ENCODE peak calls at places on chromosomes 11 and 22, in five cellular contexts. One of them, this sample, is unnamed.

GRCh38 chr22:20857838-20858614 is 585 bp downstream of the PI4KA start:
- DNase-seq in body of pancreas: peak
- DNase-seq in mesenchymal stem cell: peak
- DNase-seq in upper lobe of right lung: peak
- DNase-seq in posterior cingulate gyrus: peak
- DNase-seq in this sample: peak

GRCh38 chr11:23730307-23730998 is 766.4 kb upstream of the LUZP2 start:
- DNase-seq in body of pancreas: no peak
- DNase-seq in mesenchymal stem cell: no peak
- DNase-seq in upper lobe of right lung: no peak
- DNase-seq in posterior cingulate gyrus: peak
- DNase-seq in this sample: no peak

GRCh38 chr11:101721270-101721669 is 137.5 kb upstream of the TRPC6 start:
- DNase-seq in body of pancreas: no peak
- DNase-seq in mesenchymal stem cell: no peak
- DNase-seq in upper lobe of right lung: no peak
- DNase-seq in posterior cingulate gyrus: no peak
- DNase-seq in this sample: no peak

GRCh38 chr22:50314455-50315288 is 7.2 kb upstream of the PLXNB2 start:
- DNase-seq in body of pancreas: no peak
- DNase-seq in mesenchymal stem cell: no peak
- DNase-seq in upper lobe of right lung: peak
- DNase-seq in posterior cingulate gyrus: no peak
- DNase-seq in this sample: no peak

GRCh38 chr11:46681814-46682213 is 18.6 kb downstream of the ARHGAP1 start:
- DNase-seq in body of pancreas: no peak
- DNase-seq in mesenchymal stem cell: no peak
- DNase-seq in upper lobe of right lung: no peak
- DNase-seq in posterior cingulate gyrus: no peak
- DNase-seq in this sample: no peak

GRCh38 chr22:35022291-35022690 is 43.7 kb upstream of the ISX start:
- DNase-seq in body of pancreas: no peak
- DNase-seq in mesenchymal stem cell: no peak
- DNase-seq in upper lobe of right lung: no peak
- DNase-seq in posterior cingulate gyrus: no peak
- DNase-seq in this sample: no peak

GRCh38 chr22:38327805-38328204 is 10.6 kb upstream of the CSNK1E start:
- DNase-seq in body of pancreas: no peak
- DNase-seq in mesenchymal stem cell: peak
- DNase-seq in upper lobe of right lung: no peak
- DNase-seq in posterior cingulate gyrus: peak
- DNase-seq in this sample: no peak

GRCh38 chr11:96122601-96123044 is 198.7 kb upstream of the MTMR2 start:
- DNase-seq in body of pancreas: no peak
- DNase-seq in mesenchymal stem cell: no peak
- DNase-seq in upper lobe of right lung: no peak
- DNase-seq in posterior cingulate gyrus: no peak
- DNase-seq in this sample: no peak

GRCh38 chr11:103257360-103257759 is 148.1 kb downstream of the DYNC2H1 start:
- DNase-seq in body of pancreas: no peak
- DNase-seq in mesenchymal stem cell: peak
- DNase-seq in upper lobe of right lung: no peak
- DNase-seq in posterior cingulate gyrus: no peak
- DNase-seq in this sample: peak

GRCh38 chr22:37273126-37273845 is 9.0 kb upstream of the CYTH4 start:
- DNase-seq in body of pancreas: no peak
- DNase-seq in mesenchymal stem cell: peak
- DNase-seq in upper lobe of right lung: no peak
- DNase-seq in posterior cingulate gyrus: peak
- DNase-seq in this sample: no peak

GRCh38 chr11:118305726-118306125 is 1.2 kb downstream of the CD3E start:
- DNase-seq in body of pancreas: no peak
- DNase-seq in mesenchymal stem cell: no peak
- DNase-seq in upper lobe of right lung: no peak
- DNase-seq in posterior cingulate gyrus: no peak
- DNase-seq in this sample: no peak

GRCh38 chr11:1034456-1035295 is 1.8 kb downstream of the MUC6 start:
- DNase-seq in body of pancreas: peak
- DNase-seq in mesenchymal stem cell: no peak
- DNase-seq in upper lobe of right lung: no peak
- DNase-seq in posterior cingulate gyrus: no peak
- DNase-seq in this sample: no peak

This sample was measured in LNCaP clone FGC.